ENCODE peak calls at places on chromosomes 16 and 17, in five cellular contexts. I is neuronal stem cell, P is A549, K is GM04504, R is GDM1. L is an unnamed sample.

GRCh38 chr17:43314582-43314981 is 80.8 kb upstream of the RNU2-1 start:
- DNase-seq in R (no peak), K (no peak), I (no peak), P (no peak), L (no peak)

GRCh38 chr16:30698816-30699614 is at the start of gene SRCAP:
- DNase-seq in R (peak), K (peak), P (peak), I (peak), L (peak)

GRCh38 chr17:1007310-1008007 is 10.5 kb downstream of the TIMM22 start:
- DNase-seq in K (no peak), P (no peak), R (no peak), I (no peak), L (no peak)

GRCh38 chr16:88803264-88803987 is at the start of gene CDT1:
- DNase-seq in R (peak), P (peak), K (no peak), I (peak), L (peak)

GRCh38 chr17:82228278-82228841 is 482 bp upstream of the SLC16A3 start:
- DNase-seq in K (no peak), R (peak), I (no peak), P (no peak), L (no peak)

GRCh38 chr17:29368926-29369325 is 21.2 kb upstream of the TAOK1 start:
- DNase-seq in I (peak), R (no peak), K (no peak), P (no peak), L (no peak)

GRCh38 chr17:81929253-81930141 is 2.0 kb upstream of the MAFG start:
- DNase-seq in I (no peak), P (no peak), K (no peak), R (no peak), L (no peak)

GRCh38 chr16:50153648-50154368 is 702 bp downstream of the TENT4B start:
- DNase-seq in I (no peak), P (peak), K (no peak), R (no peak), L (no peak)

GRCh38 chr17:31581022-31581483 is 189.6 kb downstream of the RAB11FIP4 start:
- DNase-seq in R (no peak), K (no peak), P (no peak), I (no peak), L (peak)

GRCh38 chr17:18999911-19000310 is 4.7 kb downstream of the FAM83G start:
- DNase-seq in K (no peak), P (no peak), I (no peak), R (no peak), L (no peak)

GRCh38 chr17:79294459-79295071 is 219.9 kb downstream of the ENGASE start:
- DNase-seq in P (peak), K (no peak), I (peak), R (no peak), L (no peak)

GRCh38 chr17:9233271-9233599 is 211.9 kb downstream of the NTN1 start:
- DNase-seq in R (peak), K (no peak), I (no peak), P (no peak), L (no peak)

GRCh38 chr16:85689950-85690320 is 1.2 kb upstream of the GINS2 start:
- DNase-seq in R (no peak), I (no peak), K (no peak), P (no peak), L (no peak)

GRCh38 chr17:64147110-64148016 is 17.4 kb upstream of the ERN1 start:
- DNase-seq in I (no peak), R (no peak), P (peak), K (no peak), L (no peak)

GRCh38 chr17:4566785-4567184 is 6.4 kb upstream of the GGT6 start:
- DNase-seq in K (no peak), P (peak), R (peak), I (peak), L (peak)

GRCh38 chr16:30588651-30589050 is 3.2 kb upstream of the ZNF785 start:
- DNase-seq in I (no peak), R (no peak), P (no peak), K (no peak), L (no peak)

GRCh38 chr16:57316390-57317017 is 32.0 kb upstream of the PLLP start:
- DNase-seq in P (peak), K (peak), R (no peak), I (no peak), L (peak)

GRCh38 chr17:4004517-4005295 is 40.5 kb upstream of the ATP2A3 start:
- DNase-seq in R (peak), K (no peak), P (peak), I (peak), L (no peak)

GRCh38 chr17:50507871-50508572 is at the start of gene MYCBPAP:
- DNase-seq in I (peak), R (no peak), P (peak), K (peak), L (no peak)

GRCh38 chr17:35052780-35053179 is 10.7 kb downstream of the RFFL start:
- DNase-seq in I (no peak), R (no peak), P (no peak), K (no peak), L (no peak)

GRCh38 chr17:57215317-57215716 is 41.0 kb upstream of the MSI2 start:
- DNase-seq in R (no peak), I (no peak), K (no peak), P (no peak), L (no peak)

GRCh38 chr16:83392743-83393142 is 415.0 kb upstream of the HSBP1 start:
- DNase-seq in I (no peak), K (no peak), R (no peak), P (no peak), L (no peak)

GRCh38 chr17:50129303-50129945 is 536 bp downstream of the SAMD14 start:
- DNase-seq in I (no peak), R (peak), K (no peak), P (no peak), L (no peak)

GRCh38 chr17:61862975-61863800 is at the start of gene BRIP1:
- DNase-seq in I (peak), P (peak), K (peak), R (peak), L (peak)

GRCh38 chr17:43430936-43431649 is 32.3 kb downstream of the ARL4D start:
- DNase-seq in I (no peak), P (no peak), R (no peak), K (no peak), L (no peak)

GRCh38 chr17:19017804-19018599 is 13.4 kb upstream of the FAM83G start:
- DNase-seq in R (no peak), K (no peak), P (no peak), I (no peak), L (no peak)

GRCh38 chr16:79089735-79090284 is 510.7 kb downstream of the MAF start:
- DNase-seq in R (peak), P (no peak), I (no peak), K (no peak), L (no peak)

GRCh38 chr17:14044702-14045101 is 24.6 kb upstream of the COX10 start:
- DNase-seq in P (no peak), R (no peak), I (no peak), K (no peak), L (no peak)

GRCh38 chr17:3539881-3540540 is 17.6 kb downstream of the TRPV3 start:
- DNase-seq in P (no peak), K (no peak), I (no peak), R (no peak), L (no peak)

GRCh38 chr17:59427425-59427921 is 96.0 kb downstream of the YPEL2 start:
- DNase-seq in P (no peak), R (no peak), K (no peak), I (no peak), L (peak)

GRCh38 chr16:28538733-28539596 is at the start of gene NUPR1:
- DNase-seq in I (no peak), K (peak), P (peak), R (no peak), L (peak)

L was measured in amniotic stem cell.